ENCODE peak calls at places on chromosome 14, in six cellular contexts. One of them, this sample, is unnamed.

GRCh38 chr14:24418492-24418873 is 11.0 kb downstream of the CBLN3 start:
- DNase-seq in effector memory CD4-positive, alpha-beta T cell: no peak
- DNase-seq in lower lobe of right lung: no peak
- DNase-seq in stomach: peak; percentile 89
- DNase-seq in right cardiac atrium: peak; percentile 47
- DNase-seq in neural progenitor cell: no peak
- DNase-seq in this sample: peak; percentile 27

GRCh38 chr14:67526676-67527459 is 6.2 kb upstream of the PLEKHH1 start:
- DNase-seq in effector memory CD4-positive, alpha-beta T cell: no peak
- DNase-seq in stomach: peak; percentile 42
- DNase-seq in right cardiac atrium: no peak
- DNase-seq in neural progenitor cell: peak; percentile 68
- DNase-seq in lower lobe of right lung: no peak
- DNase-seq in this sample: no peak

GRCh38 chr14:22438742-22439141 is 150.3 kb downstream of the DAD1 start:
- DNase-seq in right cardiac atrium: no peak
- DNase-seq in effector memory CD4-positive, alpha-beta T cell: no peak
- DNase-seq in neural progenitor cell: no peak
- DNase-seq in lower lobe of right lung: no peak
- DNase-seq in stomach: no peak
- DNase-seq in this sample: no peak

GRCh38 chr14:71833476-71833875 is 98.8 kb upstream of the RGS6 start:
- DNase-seq in stomach: no peak
- DNase-seq in right cardiac atrium: no peak
- DNase-seq in effector memory CD4-positive, alpha-beta T cell: no peak
- DNase-seq in lower lobe of right lung: no peak
- DNase-seq in neural progenitor cell: no peak
- DNase-seq in this sample: no peak

GRCh38 chr14:61569783-61570182 is 125.5 kb upstream of the HIF1A start:
- DNase-seq in lower lobe of right lung: peak; percentile 79
- DNase-seq in neural progenitor cell: no peak
- DNase-seq in effector memory CD4-positive, alpha-beta T cell: no peak
- DNase-seq in right cardiac atrium: peak; percentile 72
- DNase-seq in stomach: peak; percentile 59
- DNase-seq in this sample: peak; percentile 70

GRCh38 chr14:94110552-94111181 is at the start of gene IFI27:
- DNase-seq in effector memory CD4-positive, alpha-beta T cell: no peak
- DNase-seq in neural progenitor cell: no peak
- DNase-seq in stomach: peak; percentile 79
- DNase-seq in lower lobe of right lung: peak; percentile 68
- DNase-seq in right cardiac atrium: peak; percentile 77
- DNase-seq in this sample: peak; percentile 84

GRCh38 chr14:24072436-24072835 is 1.1 kb downstream of the CPNE6 start:
- DNase-seq in stomach: peak; percentile 36
- DNase-seq in neural progenitor cell: no peak
- DNase-seq in lower lobe of right lung: peak; percentile 34
- DNase-seq in effector memory CD4-positive, alpha-beta T cell: no peak
- DNase-seq in right cardiac atrium: no peak
- DNase-seq in this sample: no peak

GRCh38 chr14:21090194-21090939 is 8.1 kb downstream of the ZNF219 start:
- DNase-seq in lower lobe of right lung: peak; percentile 64
- DNase-seq in stomach: no peak
- DNase-seq in right cardiac atrium: peak; percentile 69
- DNase-seq in neural progenitor cell: peak; percentile 66
- DNase-seq in effector memory CD4-positive, alpha-beta T cell: no peak
- DNase-seq in this sample: no peak

GRCh38 chr14:99023371-99023770 is 248.6 kb downstream of the BCL11B start:
- DNase-seq in neural progenitor cell: no peak
- DNase-seq in right cardiac atrium: no peak
- DNase-seq in stomach: no peak
- DNase-seq in effector memory CD4-positive, alpha-beta T cell: no peak
- DNase-seq in lower lobe of right lung: no peak
- DNase-seq in this sample: no peak

GRCh38 chr14:64706119-64706465 is 1.9 kb downstream of the PLEKHG3 start:
- DNase-seq in stomach: no peak
- DNase-seq in neural progenitor cell: no peak
- DNase-seq in lower lobe of right lung: no peak
- DNase-seq in effector memory CD4-positive, alpha-beta T cell: no peak
- DNase-seq in right cardiac atrium: no peak
- DNase-seq in this sample: no peak
- H3K27ac ChIP-seq in stomach: peak overlapping the region; percentile 94
- H3K27ac ChIP-seq in neural progenitor cell: peak overlapping the region; percentile 65
- H3K27ac ChIP-seq in lower lobe of right lung: peak overlapping the region; percentile 90
- H3K27ac ChIP-seq in effector memory CD4-positive, alpha-beta T cell: peak overlapping the region; percentile 90
- H3K27ac ChIP-seq in right cardiac atrium: peak overlapping the region; percentile 26
- H3K27ac ChIP-seq in this sample: peak overlapping the region; percentile 18

GRCh38 chr14:69137456-69138188 is 15.3 kb downstream of the DCAF5 start:
- DNase-seq in effector memory CD4-positive, alpha-beta T cell: no peak
- DNase-seq in lower lobe of right lung: no peak
- DNase-seq in neural progenitor cell: no peak
- DNase-seq in stomach: no peak
- DNase-seq in right cardiac atrium: no peak
- DNase-seq in this sample: no peak

GRCh38 chr14:69132513-69133181 is 20.3 kb downstream of the DCAF5 start:
- DNase-seq in lower lobe of right lung: no peak
- DNase-seq in effector memory CD4-positive, alpha-beta T cell: no peak
- DNase-seq in right cardiac atrium: no peak
- DNase-seq in stomach: no peak
- DNase-seq in neural progenitor cell: no peak
- DNase-seq in this sample: no peak

GRCh38 chr14:69133206-69134125 is 19.5 kb downstream of the DCAF5 start:
- DNase-seq in stomach: no peak
- DNase-seq in neural progenitor cell: no peak
- DNase-seq in effector memory CD4-positive, alpha-beta T cell: no peak
- DNase-seq in right cardiac atrium: no peak
- DNase-seq in lower lobe of right lung: no peak
- DNase-seq in this sample: no peak

GRCh38 chr14:69138189-69138535 is 14.8 kb downstream of the DCAF5 start:
- DNase-seq in right cardiac atrium: no peak
- DNase-seq in stomach: no peak
- DNase-seq in lower lobe of right lung: no peak
- DNase-seq in neural progenitor cell: peak; percentile 31
- DNase-seq in effector memory CD4-positive, alpha-beta T cell: no peak
- DNase-seq in this sample: no peak

DNA sequence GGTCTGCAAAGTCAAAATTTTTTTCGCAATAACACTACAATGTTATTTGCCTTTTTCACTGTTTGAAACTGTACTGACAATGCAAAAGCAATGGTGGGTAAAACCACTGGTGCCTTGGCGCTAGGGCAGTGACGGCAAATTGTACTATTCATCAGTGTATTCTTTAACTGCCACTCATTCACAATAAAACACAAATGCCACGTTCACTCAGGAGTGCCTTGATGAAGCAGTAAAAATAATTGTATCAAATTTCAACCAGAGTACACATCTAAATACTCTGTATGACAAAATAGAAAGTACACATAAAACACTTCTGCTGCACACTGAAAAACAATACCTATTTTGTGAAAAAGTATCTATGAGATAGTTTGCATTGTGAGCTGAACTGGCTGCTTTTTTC is 17.8 kb downstream of the DCAF5 start:
- DNase-seq in lower lobe of right lung: no peak
- DNase-seq in effector memory CD4-positive, alpha-beta T cell: no peak
- DNase-seq in neural progenitor cell: no peak
- DNase-seq in stomach: no peak
- DNase-seq in right cardiac atrium: no peak
- DNase-seq in this sample: no peak
- H3K4me1 ChIP-seq in lower lobe of right lung: peaks cover 60% of the 10 kb centered on the region
- H3K4me1 ChIP-seq in effector memory CD4-positive, alpha-beta T cell: peaks cover 6% of the 10 kb centered on the region
- H3K4me1 ChIP-seq in neural progenitor cell: peaks cover 44% of the 10 kb centered on the region
- H3K4me1 ChIP-seq in stomach: peaks cover 34% of the 10 kb centered on the region
- H3K4me1 ChIP-seq in right cardiac atrium: peaks cover 8% of the 10 kb centered on the region
- H3K4me1 ChIP-seq in this sample: peaks cover 64% of the 10 kb centered on the region

GRCh38 chr14:102914474-102915291 is 7.8 kb upstream of the AMN start:
- DNase-seq in lower lobe of right lung: peak; percentile 33
- DNase-seq in effector memory CD4-positive, alpha-beta T cell: no peak
- DNase-seq in stomach: no peak
- DNase-seq in neural progenitor cell: no peak
- DNase-seq in right cardiac atrium: peak; percentile 45
- DNase-seq in this sample: no peak
- H3K27ac ChIP-seq in lower lobe of right lung: no peak overlapping the region
- H3K27ac ChIP-seq in effector memory CD4-positive, alpha-beta T cell: no peak overlapping the region
- H3K27ac ChIP-seq in stomach: no peak overlapping the region
- H3K27ac ChIP-seq in neural progenitor cell: no peak overlapping the region
- H3K27ac ChIP-seq in right cardiac atrium: no peak overlapping the region
- H3K27ac ChIP-seq in this sample: no peak overlapping the region

GRCh38 chr14:100983710-100984109 is 80.2 kb upstream of the RTL1 start:
- DNase-seq in effector memory CD4-positive, alpha-beta T cell: no peak
- DNase-seq in right cardiac atrium: no peak
- DNase-seq in neural progenitor cell: no peak
- DNase-seq in lower lobe of right lung: no peak
- DNase-seq in stomach: no peak
- DNase-seq in this sample: no peak

GRCh38 chr14:100980823-100981222 is 77.3 kb upstream of the RTL1 start:
- DNase-seq in neural progenitor cell: no peak
- DNase-seq in stomach: no peak
- DNase-seq in right cardiac atrium: no peak
- DNase-seq in lower lobe of right lung: no peak
- DNase-seq in effector memory CD4-positive, alpha-beta T cell: no peak
- DNase-seq in this sample: no peak

GRCh38 chr14:100981808-100982207 is 78.3 kb upstream of the RTL1 start:
- DNase-seq in stomach: no peak
- DNase-seq in neural progenitor cell: no peak
- DNase-seq in lower lobe of right lung: no peak
- DNase-seq in right cardiac atrium: no peak
- DNase-seq in effector memory CD4-positive, alpha-beta T cell: no peak
- DNase-seq in this sample: no peak

GRCh38 chr14:100982356-100982755 is 78.8 kb upstream of the RTL1 start:
- DNase-seq in neural progenitor cell: peak; percentile 3
- DNase-seq in effector memory CD4-positive, alpha-beta T cell: no peak
- DNase-seq in stomach: no peak
- DNase-seq in lower lobe of right lung: no peak
- DNase-seq in right cardiac atrium: no peak
- DNase-seq in this sample: no peak

DNA sequence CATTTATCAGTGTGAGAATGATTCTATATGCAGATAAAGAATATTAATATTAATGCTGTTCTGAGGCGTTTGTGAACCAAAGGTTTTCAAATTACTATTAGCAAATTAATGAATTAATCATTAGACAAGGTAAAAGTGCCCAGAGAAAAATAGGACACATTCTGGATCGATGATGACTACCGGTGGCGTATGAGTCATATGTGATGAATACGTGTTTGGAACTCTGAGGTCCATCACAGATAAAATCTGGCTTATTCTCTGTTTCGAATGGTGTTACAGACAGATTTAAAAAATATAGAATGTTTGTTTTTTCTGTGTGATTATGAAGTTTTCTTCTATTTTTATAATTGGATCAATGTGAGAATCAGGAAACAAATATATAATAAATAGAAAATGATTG is 79.2 kb upstream of the RTL1 start:
- DNase-seq in neural progenitor cell: no peak
- DNase-seq in effector memory CD4-positive, alpha-beta T cell: no peak
- DNase-seq in lower lobe of right lung: no peak
- DNase-seq in right cardiac atrium: no peak
- DNase-seq in stomach: no peak
- DNase-seq in this sample: no peak
- H3K4me1 ChIP-seq in neural progenitor cell: no peaks in the 10 kb centered on the region
- H3K4me1 ChIP-seq in effector memory CD4-positive, alpha-beta T cell: no peaks in the 10 kb centered on the region
- H3K4me1 ChIP-seq in lower lobe of right lung: no peaks in the 10 kb centered on the region
- H3K4me1 ChIP-seq in right cardiac atrium: no peaks in the 10 kb centered on the region
- H3K4me1 ChIP-seq in stomach: no peaks in the 10 kb centered on the region
- H3K4me1 ChIP-seq in this sample: no peaks in the 10 kb centered on the region

DNA sequence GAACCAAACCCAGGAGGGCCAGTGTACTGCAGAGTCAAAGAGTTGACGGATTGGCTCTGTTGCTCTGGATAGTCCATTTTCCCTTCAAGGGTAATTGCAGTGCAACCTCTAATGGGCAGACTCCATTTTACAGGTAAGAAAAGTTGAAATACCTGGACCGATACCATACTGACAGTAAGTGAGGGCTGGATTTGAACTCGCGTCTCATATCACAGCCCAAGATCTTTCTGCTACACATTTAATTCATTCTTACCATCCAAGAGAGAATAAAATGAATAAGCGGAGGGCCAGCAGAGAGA is 356 bp upstream of the ZC3H14 start:
- DNase-seq in neural progenitor cell: no peak
- DNase-seq in lower lobe of right lung: no peak
- DNase-seq in effector memory CD4-positive, alpha-beta T cell: no peak
- DNase-seq in stomach: no peak
- DNase-seq in right cardiac atrium: no peak
- DNase-seq in this sample: no peak
- H3K27ac ChIP-seq in neural progenitor cell: no peak overlapping the region
- H3K27ac ChIP-seq in lower lobe of right lung: peak overlapping the region; percentile 90
- H3K27ac ChIP-seq in effector memory CD4-positive, alpha-beta T cell: peak overlapping the region; percentile 62
- H3K27ac ChIP-seq in stomach: peak overlapping the region; percentile 92
- H3K27ac ChIP-seq in right cardiac atrium: no peak overlapping the region
- H3K27ac ChIP-seq in this sample: no peak overlapping the region

GRCh38 chr14:95534299-95535225 is at the start of gene GLRX5:
- DNase-seq in stomach: peak; percentile 99
- DNase-seq in effector memory CD4-positive, alpha-beta T cell: peak; percentile 96
- DNase-seq in neural progenitor cell: peak; percentile 99
- DNase-seq in right cardiac atrium: peak; percentile 99
- DNase-seq in lower lobe of right lung: peak; percentile 97
- DNase-seq in this sample: peak; percentile 98
- H3K4me1 ChIP-seq in stomach: peaks cover 42% of the 10 kb centered on the region
- H3K4me1 ChIP-seq in effector memory CD4-positive, alpha-beta T cell: peaks cover 32% of the 10 kb centered on the region
- H3K4me1 ChIP-seq in neural progenitor cell: peaks cover 43% of the 10 kb centered on the region
- H3K4me1 ChIP-seq in right cardiac atrium: peaks cover 15% of the 10 kb centered on the region
- H3K4me1 ChIP-seq in lower lobe of right lung: peaks cover 64% of the 10 kb centered on the region
- H3K4me1 ChIP-seq in this sample: peaks cover 73% of the 10 kb centered on the region

GRCh38 chr14:76958975-76959710 is 69.4 kb downstream of the IRF2BPL start:
- DNase-seq in neural progenitor cell: no peak
- DNase-seq in lower lobe of right lung: no peak
- DNase-seq in effector memory CD4-positive, alpha-beta T cell: no peak
- DNase-seq in stomach: no peak
- DNase-seq in right cardiac atrium: no peak
- DNase-seq in this sample: peak; percentile 76
- H3K27ac ChIP-seq in neural progenitor cell: no peak overlapping the region
- H3K27ac ChIP-seq in lower lobe of right lung: no peak overlapping the region
- H3K27ac ChIP-seq in effector memory CD4-positive, alpha-beta T cell: peak overlapping the region; percentile 46
- H3K27ac ChIP-seq in stomach: peak overlapping the region; percentile 98
- H3K27ac ChIP-seq in right cardiac atrium: peak overlapping the region; percentile 91
- H3K27ac ChIP-seq in this sample: peak overlapping the region; percentile 41

DNA sequence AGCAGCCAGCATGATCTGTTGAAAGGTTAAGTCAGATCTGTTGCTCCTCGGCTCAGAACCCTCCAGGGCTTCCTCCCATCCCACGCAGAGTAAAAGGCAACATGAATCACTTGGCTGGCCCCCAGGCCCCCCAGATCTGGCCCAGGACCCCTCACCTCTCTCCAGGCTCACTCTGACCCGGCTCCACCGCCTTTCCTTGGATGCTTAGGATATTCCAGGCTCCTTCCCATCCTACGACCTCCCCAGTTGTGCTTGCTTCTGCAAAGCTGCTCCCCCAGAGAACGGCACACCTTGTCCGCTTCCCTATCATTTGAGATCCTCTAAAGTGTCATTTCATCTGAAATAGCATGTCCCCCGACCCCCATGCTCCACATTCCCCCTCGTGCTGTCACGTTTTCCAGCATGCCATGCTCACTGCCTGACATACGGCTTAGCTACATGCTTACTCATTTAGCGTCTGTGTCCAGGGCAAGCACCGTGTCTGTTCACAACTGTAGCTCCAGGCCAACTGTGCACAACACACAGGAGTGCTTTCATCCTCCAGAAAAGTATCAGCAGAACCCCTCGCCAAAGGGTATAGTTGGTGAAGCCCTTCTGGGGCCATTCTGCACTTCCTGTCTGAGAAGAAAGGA is 33.6 kb upstream of the BDKRB2 start:
- DNase-seq in right cardiac atrium: no peak
- DNase-seq in effector memory CD4-positive, alpha-beta T cell: no peak
- DNase-seq in lower lobe of right lung: no peak
- DNase-seq in neural progenitor cell: no peak
- DNase-seq in stomach: no peak
- DNase-seq in this sample: no peak
- H3K4me1 ChIP-seq in right cardiac atrium: no peaks in the 10 kb centered on the region
- H3K4me1 ChIP-seq in effector memory CD4-positive, alpha-beta T cell: no peaks in the 10 kb centered on the region
- H3K4me1 ChIP-seq in lower lobe of right lung: no peaks in the 10 kb centered on the region
- H3K4me1 ChIP-seq in neural progenitor cell: no peaks in the 10 kb centered on the region
- H3K4me1 ChIP-seq in stomach: no peaks in the 10 kb centered on the region
- H3K4me1 ChIP-seq in this sample: peaks cover under 1% of the 10 kb centered on the region

This sample was measured in heart left ventricle.